ENCODE peak calls at places on chromosomes 4 and X, in six cellular contexts. One of them, this sample, is unnamed.

GRCh38 chr4:18815779-18816173 is 794.2 kb upstream of the LCORL start:
- DNase-seq in right cardiac atrium: no peak
- DNase-seq in germinal center: no peak
- DNase-seq in fibroblast of lung: no peak
- DNase-seq in AG09319: no peak
- DNase-seq in DMS153: no peak
- DNase-seq in this sample: no peak

GRCh38 chrX:15834827-15835595 is 19.6 kb downstream of the AP1S2 start:
- DNase-seq in germinal center: no peak
- DNase-seq in AG09319: no peak
- DNase-seq in fibroblast of lung: no peak
- DNase-seq in DMS153: no peak
- DNase-seq in right cardiac atrium: no peak
- DNase-seq in this sample: no peak

GRCh38 chr4:99949034-99949998 is 759 bp downstream of the H2AZ1 start:
- DNase-seq in fibroblast of lung: peak
- DNase-seq in AG09319: peak
- DNase-seq in DMS153: peak
- DNase-seq in right cardiac atrium: peak
- DNase-seq in germinal center: peak
- DNase-seq in this sample: peak

GRCh38 chr4:5746829-5747745 is 36.1 kb downstream of the EVC start:
- DNase-seq in AG09319: no peak
- DNase-seq in DMS153: no peak
- DNase-seq in fibroblast of lung: peak
- DNase-seq in right cardiac atrium: no peak
- DNase-seq in germinal center: no peak
- DNase-seq in this sample: no peak

GRCh38 chr4:165207016-165207430 is 338 bp upstream of the KLHL2 start:
- DNase-seq in DMS153: peak
- DNase-seq in right cardiac atrium: no peak
- DNase-seq in fibroblast of lung: peak
- DNase-seq in germinal center: peak
- DNase-seq in AG09319: no peak
- DNase-seq in this sample: peak

GRCh38 chrX:101658661-101659477 is 781 bp downstream of the ARMCX2 start:
- DNase-seq in DMS153: peak
- DNase-seq in germinal center: peak
- DNase-seq in right cardiac atrium: peak
- DNase-seq in fibroblast of lung: peak
- DNase-seq in AG09319: no peak
- DNase-seq in this sample: no peak

GRCh38 chr4:146335763-146336412 is 121.5 kb downstream of the REELD1 start:
- DNase-seq in AG09319: no peak
- DNase-seq in right cardiac atrium: no peak
- DNase-seq in germinal center: no peak
- DNase-seq in DMS153: no peak
- DNase-seq in fibroblast of lung: peak
- DNase-seq in this sample: no peak

GRCh38 chr4:71004281-71004851 is 10.9 kb downstream of the DCK start:
- DNase-seq in AG09319: no peak
- DNase-seq in DMS153: no peak
- DNase-seq in right cardiac atrium: peak
- DNase-seq in germinal center: no peak
- DNase-seq in fibroblast of lung: no peak
- DNase-seq in this sample: no peak

GRCh38 chr4:140222175-140222574 is 68.2 kb upstream of the MAML3 start:
- DNase-seq in DMS153: no peak
- DNase-seq in right cardiac atrium: no peak
- DNase-seq in AG09319: no peak
- DNase-seq in germinal center: no peak
- DNase-seq in fibroblast of lung: peak
- DNase-seq in this sample: no peak

GRCh38 chr4:183443609-183444148 is 757 bp upstream of the CDKN2AIP start:
- DNase-seq in AG09319: no peak
- DNase-seq in fibroblast of lung: no peak
- DNase-seq in right cardiac atrium: no peak
- DNase-seq in germinal center: no peak
- DNase-seq in DMS153: peak
- DNase-seq in this sample: no peak

GRCh38 chrX:130878350-130879341 is 24.4 kb downstream of the ENOX2 start:
- DNase-seq in right cardiac atrium: no peak
- DNase-seq in AG09319: peak
- DNase-seq in fibroblast of lung: peak
- DNase-seq in DMS153: peak
- DNase-seq in germinal center: no peak
- DNase-seq in this sample: no peak

GRCh38 chrX:103718120-103718519 is 7.4 kb downstream of the TMEM31 start:
- DNase-seq in AG09319: no peak
- DNase-seq in germinal center: no peak
- DNase-seq in right cardiac atrium: no peak
- DNase-seq in DMS153: no peak
- DNase-seq in fibroblast of lung: no peak
- DNase-seq in this sample: no peak

GRCh38 chr4:8107146-8107657 is 51.4 kb downstream of the ABLIM2 start:
- DNase-seq in fibroblast of lung: no peak
- DNase-seq in AG09319: no peak
- DNase-seq in DMS153: no peak
- DNase-seq in germinal center: no peak
- DNase-seq in right cardiac atrium: peak
- DNase-seq in this sample: no peak

GRCh38 chrX:15206306-15206705 is 63.6 kb downstream of the ASB9 start:
- DNase-seq in fibroblast of lung: no peak
- DNase-seq in right cardiac atrium: no peak
- DNase-seq in AG09319: no peak
- DNase-seq in germinal center: no peak
- DNase-seq in DMS153: peak
- DNase-seq in this sample: no peak